ENCODE peak calls at places on chromosomes 2 and 18, in eight cellular contexts. H is activated CD4-positive, alpha-beta T cell treated with anti-CD3 and anti-CD28 coated beads, Interleukin-2, amount 50 U/mL, for 24 hours; R is hypothalamus; U is stomach; D is amygdala; C is foreskin fibroblast; Z is mesothelial cell of epicardium; Y is T-helper 2 cell. P is an unnamed sample.
A peak's percentile ranks its signal among the peaks of the same experiment; 100 is the strongest.

GRCh38 chr2:3355951-3356569 is 21.6 kb downstream of the EIPR1 start:
- DNase-seq in Z (no peak), C (no peak), Y (no peak), R (no peak), D (no peak), H (no peak), U (no peak), P (no peak)

GRCh38 chr2:132550285-132550684 is 119.7 kb downstream of the LYPD1 start:
- DNase-seq in H (no peak), Z (no peak), C (no peak), Y (no peak), D (no peak), R (no peak), U (no peak), P (no peak)

GRCh38 chr18:74142251-74142650 is 5.4 kb downstream of the FBXO15 start:
- DNase-seq in D (no peak), U (no peak), H (no peak), R (no peak), Y (no peak), Z (no peak), C (no peak), P (no peak)

GRCh38 chr18:48475635-48476549 is 62.9 kb upstream of the CTIF start:
- DNase-seq in R (no peak), U (peak; percentile 53), D (peak; percentile 28), Z (no peak), Y (no peak), C (peak; percentile 84), H (no peak), P (peak; percentile 74)

GRCh38 chr2:101820519-101820918 is 123.0 kb downstream of the MAP4K4 start:
- DNase-seq in Y (no peak), R (no peak), U (no peak), H (no peak), Z (no peak), D (no peak), C (peak; percentile 85), P (no peak)

GRCh38 chr2:23550553-23550952 is 165.6 kb downstream of the KLHL29 start:
- DNase-seq in Y (no peak), R (no peak), C (no peak), D (peak; percentile 28), H (no peak), U (no peak), Z (no peak), P (no peak)

GRCh38 chr2:217826505-217826904 is 176.3 kb downstream of the TNS1 start:
- DNase-seq in Z (no peak), Y (no peak), U (no peak), R (no peak), C (no peak), D (no peak), H (no peak), P (peak; percentile 75)

GRCh38 chr2:216635701-216636541 is 2.7 kb downstream of the IGFBP2 start:
- DNase-seq in C (no peak), Z (no peak), U (peak; percentile 46), D (no peak), H (no peak), Y (no peak), R (no peak), P (peak; percentile 78)

GRCh38 chr2:99822487-99823218 is 319.7 kb downstream of the AFF3 start:
- DNase-seq in H (no peak), U (no peak), R (no peak), D (no peak), Y (no peak), C (no peak), Z (no peak), P (peak; percentile 54)

GRCh38 chr2:134869941-134870736 is 31.7 kb downstream of the ACMSD start:
- DNase-seq in H (no peak), Z (no peak), D (peak; percentile 2), R (no peak), Y (no peak), C (peak; percentile 20), U (no peak), P (no peak)

GRCh38 chr2:128311755-128312341 is 6.8 kb downstream of the HS6ST1 start:
- DNase-seq in Z (peak; percentile 10), C (no peak), H (no peak), Y (no peak), R (no peak), D (no peak), U (peak; percentile 23), P (peak; percentile 48)

GRCh38 chr18:58088723-58089074 is 44.7 kb downstream of the NEDD4L start:
- DNase-seq in H (no peak), U (peak; percentile 58), C (no peak), D (no peak), R (no peak), Y (no peak), Z (no peak), P (no peak)

GRCh38 chr2:132871829-132872228 is 201.8 kb upstream of the LYPD1 start:
- DNase-seq in R (no peak), U (no peak), Z (no peak), Y (no peak), H (no peak), D (no peak), C (no peak), P (no peak)

GRCh38 chr2:120189189-120189588 is 34.0 kb downstream of the TMEM185B start:
- DNase-seq in Y (no peak), R (no peak), Z (no peak), U (no peak), H (no peak), D (no peak), C (no peak), P (no peak)

GRCh38 chr18:75213610-75214009 is 3.0 kb downstream of the TSHZ1 start:
- DNase-seq in C (peak; percentile 82), U (no peak), Y (no peak), D (no peak), Z (no peak), R (no peak), H (no peak), P (no peak)

GRCh38 chr2:215521031-215521430 is 85.2 kb upstream of the FN1 start:
- DNase-seq in H (no peak), D (no peak), Z (no peak), C (peak; percentile 28), R (no peak), Y (no peak), U (no peak), P (no peak)

GRCh38 chr2:216210711-216211131 is 101.6 kb downstream of the XRCC5 start:
- DNase-seq in C (peak; percentile 27), H (no peak), Z (no peak), U (no peak), R (no peak), Y (no peak), D (no peak), P (no peak)

GRCh38 chr2:184472481-184472880 is 125.8 kb upstream of the ZNF804A start:
- DNase-seq in D (no peak), Z (no peak), U (no peak), Y (no peak), H (no peak), R (no peak), C (no peak), P (no peak)

P was measured in H7.